ENCODE peak calls at places on chromosomes 13 and 19, in seven cellular contexts. F is H1, L is H9, Z is neuronal stem cell, P is mesendoderm, X is mesenchymal stem cell, R is trophoblast cell. Q is an unnamed sample.

GRCh38 chr19:31527443-31527842 is 178.2 kb upstream of the TSHZ3 start:
- DNase-seq in P (no peak), R (no peak), X (no peak), F (peak; percentile 13), Z (no peak), L (no peak), Q (no peak)

GRCh38 chr19:41397086-41398041 is at the start of the genes BCKDHA and EXOSC5:
- DNase-seq in R (peak; percentile 100), Z (peak; percentile 99), P (peak; percentile 100), F (peak; percentile 96), X (peak; percentile 100), L (peak; percentile 99), Q (peak; percentile 100)

GRCh38 chr19:52613299-52613906 is 24.8 kb downstream of the ZNF83 start:
- DNase-seq in X (no peak), R (peak; percentile 75), L (no peak), P (no peak), Z (no peak), F (no peak), Q (no peak)

GRCh38 chr19:33245948-33246728 is 20.5 kb upstream of the SLC7A10 start:
- DNase-seq in R (peak; percentile 62), L (no peak), Z (no peak), P (peak; percentile 23), X (no peak), F (peak; percentile 73), Q (no peak)

GRCh38 chr13:37651891-37652290 is 53.3 kb upstream of the POSTN start:
- DNase-seq in P (no peak), L (no peak), R (no peak), Z (no peak), X (no peak), F (no peak), Q (no peak)

GRCh38 chr19:6587093-6587820 is 3.7 kb downstream of the CD70 start:
- DNase-seq in R (no peak), F (peak; percentile 56), X (no peak), L (peak; percentile 72), P (peak; percentile 82), Z (no peak), Q (no peak)

GRCh38 chr13:25095862-25096453 is at the start of gene PABPC3:
- DNase-seq in F (no peak), L (no peak), R (peak; percentile 19), Z (no peak), X (no peak), P (no peak), Q (no peak)

GRCh38 chr13:31638577-31638976 is 100.7 kb upstream of the RXFP2 start:
- DNase-seq in Z (no peak), X (peak; percentile 6), P (no peak), F (no peak), R (no peak), L (no peak), Q (peak; percentile 65)

GRCh38 chr13:83423361-83423760 is 458.9 kb downstream of the SLITRK1 start:
- DNase-seq in R (no peak), L (no peak), Z (no peak), X (no peak), F (no peak), P (no peak), Q (no peak)

GRCh38 chr19:6564393-6564792 is 26.6 kb downstream of the CD70 start:
- DNase-seq in P (peak; percentile 30), Z (no peak), L (no peak), X (no peak), R (peak; percentile 47), F (no peak), Q (no peak)

GRCh38 chr13:82747948-82748347 is 1134.3 kb downstream of the SLITRK1 start:
- DNase-seq in L (no peak), Z (no peak), R (peak; percentile 20), F (no peak), X (no peak), P (peak; percentile 34), Q (peak; percentile 53)

GRCh38 chr13:27857271-27857670 is 62.5 kb upstream of the PDX1 start:
- DNase-seq in X (no peak), R (no peak), F (no peak), L (no peak), P (no peak), Z (no peak), Q (no peak)

GRCh38 chr13:98796798-98797197 is 44.3 kb upstream of the SLC15A1 start:
- DNase-seq in P (peak; percentile 59), L (no peak), F (peak; percentile 28), Z (no peak), X (no peak), R (peak; percentile 49), Q (no peak)

GRCh38 chr13:54029720-54030119 is 1001.1 kb downstream of the OLFM4 start:
- DNase-seq in Z (no peak), R (no peak), P (peak; percentile 4), L (no peak), F (no peak), X (no peak), Q (no peak)

GRCh38 chr13:21949818-21950429 is 279.1 kb downstream of the FGF9 start:
- DNase-seq in Z (no peak), F (no peak), X (peak; percentile 12), R (no peak), L (no peak), P (no peak), Q (peak; percentile 44)

GRCh38 chr13:79901336-79901735 is 420.4 kb downstream of the NDFIP2 start:
- DNase-seq in Z (no peak), P (peak; percentile 61), L (no peak), R (no peak), X (peak; percentile 66), F (no peak), Q (peak; percentile 13)

GRCh38 chr19:37227996-37228395 is 10.0 kb downstream of the ZNF383 start:
- DNase-seq in L (peak; percentile 72), Z (no peak), X (no peak), P (peak; percentile 72), F (peak; percentile 78), R (peak; percentile 87), Q (no peak)

GRCh38 chr13:40505196-40505595 is 161.2 kb downstream of the FOXO1 start:
- DNase-seq in F (no peak), L (no peak), P (no peak), Z (no peak), X (no peak), R (no peak), Q (no peak)

GRCh38 chr13:46383383-46383782 is 3.7 kb downstream of the RUBCNL start:
- DNase-seq in P (no peak), X (no peak), L (no peak), Z (no peak), F (no peak), R (no peak), Q (no peak)

GRCh38 chr13:68696907-68697306 is 1410.7 kb upstream of the ATXN8OS start:
- DNase-seq in L (no peak), Z (no peak), X (no peak), P (no peak), F (no peak), R (no peak), Q (no peak)

GRCh38 chr13:48508001-48508400 is 24.9 kb downstream of the RCBTB2 start:
- DNase-seq in P (no peak), R (no peak), X (no peak), F (no peak), L (no peak), Z (no peak), Q (no peak)

GRCh38 chr13:87355451-87355850 is 315.7 kb upstream of the SLITRK5 start:
- DNase-seq in R (no peak), L (no peak), F (no peak), X (no peak), P (no peak), Z (no peak), Q (no peak)

GRCh38 chr19:6891761-6892385 is 4.5 kb downstream of the ADGRE1 start:
- DNase-seq in X (no peak), P (no peak), R (no peak), F (no peak), Z (no peak), L (no peak), Q (no peak)

GRCh38 chr19:28239270-28239669 is 973.7 kb downstream of the UQCRFS1 start:
- DNase-seq in X (no peak), R (no peak), L (peak; percentile 81), F (peak; percentile 78), P (peak; percentile 78), Z (peak; percentile 37), Q (no peak)

GRCh38 chr13:38386421-38386820 is 36.8 kb downstream of the UFM1 start:
- DNase-seq in R (peak; percentile 22), L (no peak), Z (no peak), F (no peak), P (no peak), X (peak; percentile 9), Q (peak; percentile 3)

GRCh38 chr19:2389594-2389993 is 29.5 kb downstream of the TMPRSS9 start:
- DNase-seq in L (no peak), F (no peak), X (no peak), Z (no peak), R (no peak), P (no peak), Q (no peak)
- H3K18ac ChIP-seq in L (no peak overlapping the region), F (no peak overlapping the region), X (no peak overlapping the region), Z (no peak overlapping the region), R (no peak overlapping the region), P (no peak overlapping the region), Q (no peak overlapping the region)

GRCh38 chr19:54502518-54503048 is at the start of gene LAIR2:
- DNase-seq in F (no peak), R (peak; percentile 85), L (no peak), X (no peak), Z (no peak), P (no peak), Q (no peak)
- H3K18ac ChIP-seq in F (no peak within 1 kb of the TSS), R (no peak within 1 kb of the TSS), L (no peak within 1 kb of the TSS), X (no peak within 1 kb of the TSS), Z (no peak within 1 kb of the TSS), P (no peak within 1 kb of the TSS), Q (no peak within 1 kb of the TSS)

DNA sequence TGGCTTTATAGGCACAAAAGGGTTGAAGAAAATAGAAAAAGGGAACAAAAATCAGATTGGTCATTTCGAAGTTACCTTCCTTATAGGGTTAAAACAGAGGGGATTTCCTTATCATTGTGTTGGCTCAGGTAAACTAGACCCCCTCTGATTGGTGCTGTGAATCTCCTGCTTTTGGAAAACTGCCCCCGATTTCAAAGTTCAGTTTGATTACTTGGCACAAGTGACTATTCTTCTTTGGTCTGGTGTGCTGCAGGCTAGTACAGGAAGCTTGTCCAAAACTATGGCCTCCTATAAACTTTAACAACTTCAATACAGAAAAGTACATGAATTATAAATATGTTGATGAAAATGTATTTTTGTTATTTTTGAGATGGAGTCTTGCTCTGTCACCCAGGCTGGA is 13.9 kb upstream of the TPTE2 start:
- DNase-seq in P (no peak), R (no peak), L (no peak), Z (no peak), X (no peak), F (no peak), Q (no peak)
- H3K18ac ChIP-seq in P (no peak overlapping the region), R (no peak overlapping the region), L (no peak overlapping the region), Z (no peak overlapping the region), X (no peak overlapping the region), F (no peak overlapping the region), Q (no peak overlapping the region)

DNA sequence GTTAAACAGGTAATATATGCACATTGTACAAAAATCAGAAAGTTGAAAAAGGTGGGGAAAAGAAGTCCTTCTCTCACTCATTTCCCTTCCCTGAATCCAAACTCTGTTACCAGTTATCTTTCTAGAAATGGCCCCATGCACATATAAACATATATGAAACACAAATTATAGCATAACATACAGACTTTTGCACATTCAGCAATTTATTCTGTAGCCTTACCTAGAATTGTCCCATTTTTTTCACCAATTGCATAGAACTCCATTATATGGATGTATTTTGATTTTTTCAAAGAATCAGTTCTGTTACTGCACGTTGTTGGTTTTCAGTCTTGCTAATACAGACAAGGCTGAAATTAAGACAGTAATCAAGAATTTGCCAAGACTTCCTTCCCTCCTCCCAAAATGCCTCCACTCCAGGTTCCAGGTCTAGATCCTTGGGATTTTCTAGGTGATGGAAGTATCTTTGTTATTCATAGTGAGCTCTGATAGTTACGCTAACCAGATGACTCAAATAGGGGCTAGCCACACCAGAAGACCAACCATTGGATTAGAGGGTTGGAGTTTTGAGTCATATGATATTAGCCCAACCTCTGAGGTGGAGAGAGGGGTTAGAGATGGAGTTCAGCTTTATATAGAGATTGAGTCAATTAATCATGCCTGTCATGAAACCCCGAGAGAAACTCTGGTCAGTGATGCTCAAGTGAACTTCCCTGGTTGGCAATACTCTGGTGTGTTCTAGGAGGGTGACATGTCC is 30.7 kb downstream of the GPR180 start:
- DNase-seq in P (peak; percentile 18), R (no peak), Z (no peak), F (no peak), X (no peak), L (no peak), Q (no peak)
- H3K18ac ChIP-seq in P (no peak overlapping the region), R (no peak overlapping the region), Z (no peak overlapping the region), F (no peak overlapping the region), X (no peak overlapping the region), L (no peak overlapping the region), Q (no peak overlapping the region)

Q was measured in IMR-90.